ENCODE peak calls at places on chromosomes 4 and X, in nine cellular contexts. O, J, C, B, T, M, K, V and D are unnamed samples. For H3K4me1 and H3K36me3, the result is how much of the 10 kb centered on the place peaks cover.

GRCh38 chr4:8675383-8675782 is 82.8 kb downstream of the CPZ start:
- DNase-seq in O (no peak), J (no peak), C (no peak), B (no peak), T (no peak), M (no peak), K (no peak), V (no peak), D (no peak)

GRCh38 chrX:16191605-16192004 is 24.3 kb downstream of the MAGEB17 start:
- DNase-seq in O (no peak), J (no peak), C (no peak), B (no peak), T (no peak), M (no peak), K (no peak), V (no peak), D (no peak)

GRCh38 chr4:106603471-106603870 is 234.9 kb upstream of the GIMD1 start:
- DNase-seq in O (no peak), J (no peak), C (no peak), B (no peak), T (no peak), M (no peak), K (no peak), V (no peak), D (no peak)

GRCh38 chr4:100289980-100290379 is 99.7 kb upstream of the DDIT4L start:
- DNase-seq in O (no peak), J (no peak), C (no peak), B (no peak), T (no peak), M (no peak), K (no peak), V (no peak), D (no peak)

GRCh38 chr4:159764343-159764952 is 661.6 kb downstream of the RAPGEF2 start:
- DNase-seq in O (no peak), J (no peak), C (peak), B (no peak), T (no peak), M (no peak), K (peak), V (no peak), D (no peak)

GRCh38 chr4:3112241-3112978 is 37.9 kb downstream of the HTT start:
- DNase-seq in O (no peak), J (no peak), C (peak), B (no peak), T (no peak), M (no peak), K (no peak), V (no peak), D (no peak)

GRCh38 chr4:168071304-168071703 is 21.0 kb upstream of the ANXA10 start:
- DNase-seq in O (no peak), J (no peak), C (no peak), B (no peak), T (no peak), M (no peak), K (no peak), V (no peak), D (no peak)

GRCh38 chr4:57023104-57023503 is 44.4 kb downstream of the POLR2B start:
- DNase-seq in O (no peak), J (no peak), C (peak), B (no peak), T (no peak), M (no peak), K (peak), V (no peak), D (no peak)

GRCh38 chr4:132383571-132384199 is 765.4 kb upstream of the PCDH10 start:
- DNase-seq in O (no peak), J (no peak), C (peak), B (no peak), T (no peak), M (no peak), K (no peak), V (no peak), D (no peak)

GRCh38 chrX:132023896-132024386 is 839 bp downstream of the STK26 start:
- DNase-seq in O (peak), J (no peak), C (peak), B (no peak), T (no peak), M (peak), K (no peak), V (peak), D (peak)

GRCh38 chrX:41043950-41044349 is 41.3 kb upstream of the USP9X start:
- DNase-seq in O (no peak), J (no peak), C (no peak), B (no peak), T (no peak), M (no peak), K (no peak), V (no peak), D (no peak)

GRCh38 chrX:418927-419729 is 32.4 kb upstream of the PPP2R3B start:
- DNase-seq in O (peak), J (no peak), C (no peak), B (no peak), T (no peak), M (no peak), K (no peak), V (no peak), D (peak)

GRCh38 chrX:135295238-135295943 is 13.9 kb upstream of the ETDC start:
- DNase-seq in O (peak), J (peak), C (peak), B (no peak), T (peak), M (peak), K (no peak), V (peak), D (peak)

GRCh38 chrX:138708268-138708667 is 3.2 kb downstream of the FGF13 start:
- DNase-seq in O (no peak), J (no peak), C (no peak), B (no peak), T (no peak), M (no peak), K (no peak), V (no peak), D (no peak)

GRCh38 chr4:13766722-13767495 is 139.4 kb upstream of the BOD1L1 start:
- DNase-seq in O (no peak), J (no peak), C (no peak), B (no peak), T (no peak), M (no peak), K (no peak), V (no peak), D (no peak)

GRCh38 chr4:153497988-153498967 is 32.1 kb downstream of the TMEM131L start:
- DNase-seq in O (no peak), J (no peak), C (no peak), B (no peak), T (no peak), M (no peak), K (no peak), V (no peak), D (no peak)

GRCh38 chr4:10584042-10584441 is 100.5 kb downstream of the CLNK start:
- DNase-seq in O (no peak), J (no peak), C (peak), B (no peak), T (peak), M (no peak), K (no peak), V (no peak), D (no peak)

GRCh38 chrX:119685225-119686066 is 7.5 kb downstream of the SEPTIN6 start:
- DNase-seq in O (no peak), J (no peak), C (peak), B (no peak), T (no peak), M (peak), K (no peak), V (no peak), D (no peak)

DNA sequence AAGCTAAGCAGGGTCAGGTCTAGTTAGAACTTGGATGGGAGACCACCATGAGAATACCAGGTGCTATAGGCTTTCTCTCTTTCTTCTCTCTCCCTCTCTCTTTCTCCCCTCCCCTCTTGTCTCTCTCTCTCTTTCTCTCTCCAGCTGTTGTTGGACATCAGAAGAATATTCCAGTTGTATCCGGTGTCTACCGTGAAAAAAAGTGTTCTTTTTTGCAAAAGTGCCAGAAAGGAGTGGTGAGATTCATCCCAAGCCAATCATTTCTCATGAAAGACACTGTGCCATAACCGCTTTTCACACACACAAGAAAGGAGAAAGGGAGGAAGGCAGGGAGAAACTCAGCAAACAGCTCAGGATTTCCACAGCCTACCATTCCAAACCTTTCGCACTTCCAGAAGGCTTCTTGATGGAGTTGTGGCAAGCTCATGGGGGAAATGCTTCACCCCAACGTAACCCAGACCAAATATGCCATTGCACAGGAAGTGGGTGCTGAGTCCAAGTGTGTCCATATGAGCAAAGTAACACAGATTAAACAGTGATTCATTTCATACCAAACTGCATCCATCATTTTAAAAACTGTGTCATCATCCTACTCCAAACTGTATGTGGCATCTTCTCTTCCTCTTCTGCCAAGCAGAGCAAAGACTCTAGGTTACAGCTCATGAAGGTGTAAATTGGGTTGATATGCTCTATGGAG is 224.0 kb downstream of the APBB2 start:
- DNase-seq in O (no peak), J (no peak), C (peak), B (no peak), T (no peak), M (no peak), K (peak), V (no peak), D (no peak)
- H3K27ac ChIP-seq in O (no peak), J (no peak), C (peak), B (no peak), T (no peak), M (no peak), K (peak), V (no peak), D (no peak)

GRCh38 chrX:30819080-30819479 is 70.0 kb downstream of the TAB3 start:
- DNase-seq in O (no peak), J (no peak), C (no peak), B (no peak), T (no peak), M (no peak), K (no peak), V (no peak), D (no peak)
- H3K4me1 ChIP-seq in O (under half), J (under half), C (under half), B (under half), T (under half), M (under half), K (under half), V (under half), D (under half)

GRCh38 chr4:140666889-140667614 is 89.1 kb downstream of the TBC1D9 start:
- DNase-seq in O (no peak), J (no peak), C (peak), B (no peak), T (no peak), M (no peak), K (no peak), V (no peak), D (no peak)

GRCh38 chr4:140662082-140662869 is 93.5 kb upstream of the UCP1 start:
- DNase-seq in O (no peak), J (no peak), C (no peak), B (no peak), T (no peak), M (no peak), K (no peak), V (no peak), D (no peak)

GRCh38 chr4:140673729-140674128 is 82.5 kb downstream of the TBC1D9 start:
- DNase-seq in O (no peak), J (no peak), C (peak), B (no peak), T (no peak), M (no peak), K (no peak), V (no peak), D (no peak)

GRCh38 chr4:140672366-140672765 is 83.8 kb downstream of the TBC1D9 start:
- DNase-seq in O (no peak), J (no peak), C (no peak), B (no peak), T (no peak), M (no peak), K (no peak), V (no peak), D (no peak)

DNA sequence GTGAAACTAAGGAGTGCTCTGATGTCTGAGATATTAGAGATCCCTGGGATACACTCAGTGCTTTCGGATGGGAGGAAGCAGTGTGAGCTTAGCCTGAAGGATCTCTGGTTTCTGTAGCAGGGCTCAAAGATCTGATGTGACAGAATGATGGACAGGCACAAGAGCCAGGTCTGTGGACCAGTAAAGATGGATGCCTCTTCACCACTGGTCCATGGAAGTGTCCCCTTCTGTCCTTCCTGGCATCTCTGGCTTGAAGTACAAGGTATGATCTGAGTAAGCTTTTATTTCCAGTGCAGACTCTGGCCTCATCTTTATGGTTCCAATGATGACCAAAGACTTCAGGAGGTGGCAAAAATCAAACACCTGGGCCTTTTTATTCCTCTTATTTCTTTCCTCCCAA is 88.1 kb downstream of the TBC1D9 start:
- DNase-seq in O (no peak), J (no peak), C (no peak), B (no peak), T (no peak), M (no peak), K (no peak), V (no peak), D (no peak)
- H3K36me3 ChIP-seq in O (half or more), J (under half), C (half or more), B (under half), T (under half), M (under half), K (under half), V (under half), D (under half)

DNA sequence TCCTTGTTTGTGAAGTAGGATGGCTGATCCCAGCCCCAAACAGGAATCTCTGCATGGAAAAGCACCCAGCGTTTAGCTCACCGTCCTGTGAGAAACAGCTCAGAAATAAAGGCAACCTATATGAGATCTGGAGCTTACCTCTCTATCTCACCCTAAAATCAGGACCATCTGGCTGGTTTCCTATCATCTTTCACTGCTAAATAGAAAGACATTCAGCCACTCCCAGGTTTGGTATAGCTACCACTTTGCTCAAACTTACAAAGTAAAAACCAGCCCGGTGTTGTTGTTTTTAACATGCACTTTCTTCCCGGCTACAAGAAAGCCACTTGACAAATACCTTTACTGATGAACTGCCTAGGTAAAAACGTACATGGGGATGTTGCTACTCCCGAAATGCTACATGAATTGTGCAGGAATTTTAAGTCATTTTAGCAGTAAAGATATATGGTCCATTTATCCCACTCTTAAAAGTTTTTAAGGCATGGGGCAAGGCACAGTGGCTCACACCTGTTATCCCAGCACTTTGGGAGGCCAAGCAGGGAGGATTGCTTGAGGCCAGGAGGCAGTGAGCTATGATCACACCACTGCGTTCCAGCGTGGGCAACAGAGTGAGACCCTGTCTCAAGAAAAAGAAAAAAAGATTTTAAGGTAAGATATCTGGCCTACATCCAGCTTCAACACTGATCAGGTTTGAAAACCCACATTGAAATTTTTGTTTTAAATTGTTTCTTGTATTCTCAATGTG is 1.0 kb upstream of the SEC24D start:
- DNase-seq in O (no peak), J (no peak), C (no peak), B (no peak), T (no peak), M (no peak), K (no peak), V (no peak), D (no peak)
- H3K27ac ChIP-seq in O (peak), J (peak), C (peak), B (peak), T (peak), M (no peak), K (peak), V (peak), D (no peak)

GRCh38 chr4:1772869-1773538 is 20.1 kb upstream of the FGFR3 start:
- DNase-seq in O (no peak), J (no peak), C (no peak), B (no peak), T (no peak), M (no peak), K (no peak), V (no peak), D (no peak)
- H3K4me1 ChIP-seq in O (under half), J (under half), C (under half), B (under half), T (under half), M (under half), K (half or more), V (under half), D (under half)

DNA sequence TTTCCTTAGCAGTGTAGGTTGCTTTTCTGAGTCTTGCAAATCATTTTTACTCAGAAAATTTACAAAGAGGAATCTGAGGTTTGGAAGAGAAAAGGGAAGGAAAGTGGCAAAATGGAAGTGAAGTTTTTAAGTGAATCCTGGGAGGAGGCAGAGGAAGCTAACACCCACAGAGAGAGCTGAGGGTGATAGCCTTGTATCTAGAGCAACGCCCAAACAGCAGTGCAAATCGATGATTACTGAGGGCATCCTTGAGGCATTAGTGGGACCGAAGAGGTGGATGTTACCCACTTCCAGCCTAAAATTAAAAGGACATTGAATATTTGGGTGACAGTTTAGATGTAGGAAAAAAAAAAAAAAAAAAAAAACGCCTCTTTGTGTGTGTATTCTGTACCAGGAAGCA is 31.8 kb downstream of the KLF3 start:
- DNase-seq in O (no peak), J (no peak), C (no peak), B (no peak), T (no peak), M (no peak), K (no peak), V (no peak), D (no peak)
- H3K36me3 ChIP-seq in O (half or more), J (under half), C (half or more), B (under half), T (under half), M (half or more), K (under half), V (under half), D (under half)

GRCh38 chrX:48531359-48531954 is 8.1 kb upstream of the TBC1D25 start:
- DNase-seq in O (no peak), J (no peak), C (peak), B (no peak), T (no peak), M (no peak), K (no peak), V (no peak), D (no peak)
- H3K27ac ChIP-seq in O (peak), J (no peak), C (no peak), B (peak), T (peak), M (peak), K (peak), V (peak), D (no peak)

GRCh38 chr4:123784626-123785025 is 388.0 kb downstream of the SPRY1 start:
- DNase-seq in O (no peak), J (no peak), C (no peak), B (no peak), T (no peak), M (no peak), K (no peak), V (no peak), D (no peak)
- H3K4me1 ChIP-seq in O (under half), J (under half), C (under half), B (under half), T (under half), M (under half), K (under half), V (under half), D (under half)